ENCODE peak calls at places on chromosomes 6 and 20, in four cellular contexts. W, K, G and S are unnamed samples.

GRCh38 chr20:51542033-51542893 is at the start of gene NFATC2:
- DNase-seq in W (peak; percentile 55), K (peak; percentile 80), G (no peak), S (peak; percentile 98)

GRCh38 chr6:136920858-136921520 is 1.1 kb upstream of the SLC35D3 start:
- DNase-seq in G (no peak), K (peak; percentile 10), W (no peak), S (peak; percentile 74)

GRCh38 chr6:88133718-88134117 is 32.4 kb downstream of the CNR1 start:
- DNase-seq in K (no peak), W (no peak), G (no peak), S (no peak)

GRCh38 chr20:50654899-50655298 is 36.4 kb downstream of the RIPOR3 start:
- DNase-seq in K (no peak), G (no peak), W (no peak), S (no peak)

GRCh38 chr20:51594206-51594998 is 51.9 kb upstream of the NFATC2 start:
- DNase-seq in K (no peak), G (no peak), W (no peak), S (no peak)

GRCh38 chr6:8819446-8819845 is 384.1 kb upstream of the SLC35B3 start:
- DNase-seq in K (no peak), G (no peak), W (no peak), S (no peak)

GRCh38 chr6:36906539-36906938 is 20.8 kb downstream of the C6orf89 start:
- DNase-seq in W (no peak), K (no peak), G (no peak), S (no peak)

GRCh38 chr20:44579313-44580090 is 2.9 kb upstream of the PKIG start:
- DNase-seq in K (no peak), W (no peak), G (no peak), S (no peak)

GRCh38 chr6:166166314-166167257 is 1.1 kb downstream of the TBXT start:
- DNase-seq in G (no peak), K (no peak), W (no peak), S (peak; percentile 63)
- H3K4me3 ChIP-seq in G (no peak overlapping the region), K (no peak overlapping the region), W (no peak overlapping the region), S (peak overlapping the region; percentile 51)

GRCh38 chr20:47521059-47521808 is 19.5 kb downstream of the NCOA3 start:
- DNase-seq in G (no peak), W (no peak), K (no peak), S (no peak)
- H3K36me3 ChIP-seq in G (peaks cover 9% of the 10 kb centered on the region), W (peaks cover 20% of the 10 kb centered on the region), K (no peaks in the 10 kb centered on the region), S (no peaks in the 10 kb centered on the region)

DNA sequence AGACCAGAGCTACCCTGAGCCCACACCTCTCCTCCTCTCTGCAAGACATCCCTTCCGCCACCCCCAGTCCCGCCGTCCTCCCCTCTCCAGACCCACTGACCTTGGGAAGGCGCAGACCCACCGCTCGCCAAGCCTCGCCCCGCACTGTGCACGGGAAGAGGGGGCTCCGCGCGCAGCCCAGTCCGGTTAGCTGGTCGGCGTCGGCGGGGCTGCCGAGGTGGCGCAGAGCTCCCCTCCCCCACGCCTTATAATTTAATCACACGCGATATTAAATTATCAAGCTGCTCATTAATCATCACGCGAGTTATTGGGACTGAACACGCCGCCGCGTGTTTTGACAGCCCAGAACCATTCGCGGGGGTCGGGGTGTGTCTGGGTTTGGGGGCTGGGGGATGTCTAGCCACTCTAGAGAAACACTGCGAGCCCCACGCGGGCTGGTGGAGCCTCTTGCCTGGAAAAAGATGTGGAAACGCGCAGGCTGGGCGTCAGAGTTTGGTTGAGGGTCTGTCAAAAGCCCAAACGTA is at the start of gene LINC00237:
- DNase-seq in G (no peak), W (no peak), K (no peak), S (peak; percentile 66)
- H3K27me3 ChIP-seq in G (peaks cover 46% of the 10 kb centered on the region), W (peaks cover 33% of the 10 kb centered on the region), K (peaks cover 94% of the 10 kb centered on the region), S (peaks cover 66% of the 10 kb centered on the region)

GRCh38 chr20:63100926-63101699 is 94.3 kb upstream of the BHLHE23 start:
- DNase-seq in G (no peak), K (no peak), W (no peak), S (peak; percentile 69)

GRCh38 chr20:63104312-63105181 is 97.8 kb upstream of the BHLHE23 start:
- DNase-seq in K (no peak), G (no peak), W (no peak), S (no peak)

GRCh38 chr20:63101781-63102719 is 95.3 kb upstream of the BHLHE23 start:
- DNase-seq in K (peak; percentile 17), G (peak; percentile 40), W (peak; percentile 81), S (peak; percentile 89)

GRCh38 chr20:63103402-63104311 is 96.9 kb upstream of the BHLHE23 start:
- DNase-seq in G (no peak), K (no peak), W (peak; percentile 43), S (no peak)

GRCh38 chr20:63102720-63103375 is 96.1 kb upstream of the BHLHE23 start:
- DNase-seq in K (no peak), G (peak; percentile 58), W (peak; percentile 72), S (peak; percentile 86)
- H3K4me3 ChIP-seq in K (peak overlapping the region; percentile 18), G (peak overlapping the region; percentile 98), W (peak overlapping the region; percentile 84), S (peak overlapping the region; percentile 41)

GRCh38 chr6:18226451-18226850 is 37.9 kb downstream of the DEK start:
- DNase-seq in W (no peak), G (no peak), K (no peak), S (no peak)
- H3K36me3 ChIP-seq in W (peaks cover 37% of the 10 kb centered on the region), G (peaks cover 3% of the 10 kb centered on the region), K (peaks cover 40% of the 10 kb centered on the region), S (peaks cover 15% of the 10 kb centered on the region)

DNA sequence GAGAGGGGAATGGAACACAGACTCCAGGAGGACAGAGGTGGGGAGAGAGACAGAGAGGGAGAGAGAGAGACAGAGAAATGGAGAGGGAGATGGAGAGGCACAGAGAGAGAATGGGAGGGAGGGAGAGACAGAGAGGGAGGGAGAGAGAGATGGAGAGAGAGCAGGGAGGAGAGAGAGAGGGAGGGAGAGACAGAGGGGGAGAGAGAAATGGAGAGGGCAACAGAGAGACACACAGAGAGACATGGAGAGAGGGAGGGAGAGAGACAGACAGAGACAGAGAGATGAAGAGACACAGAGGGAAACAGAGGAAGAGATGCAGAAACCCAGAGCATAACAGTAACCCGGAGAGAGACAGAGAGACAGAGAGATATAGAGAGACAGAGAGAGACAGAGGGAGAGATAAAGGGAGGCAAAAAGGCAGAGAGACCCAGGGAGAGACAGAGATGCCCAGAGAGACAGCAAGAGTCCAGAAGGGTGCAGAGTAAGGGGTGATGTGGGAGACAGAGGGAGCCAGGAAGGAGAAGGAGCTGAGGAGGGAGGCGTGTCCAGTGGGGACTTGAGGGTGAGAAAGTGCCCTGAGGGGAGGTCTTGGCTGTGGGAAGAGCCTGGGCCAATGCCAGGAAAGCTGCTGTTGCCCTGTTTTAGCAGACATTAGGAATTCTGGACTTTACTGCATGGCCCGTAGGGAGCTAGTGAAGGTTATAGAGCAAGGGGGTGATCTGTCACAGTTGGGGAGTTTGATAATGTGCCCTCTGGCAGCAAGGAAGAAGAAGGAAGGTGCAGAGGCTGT is 78.3 kb downstream of the SRC start:
- DNase-seq in G (no peak), K (no peak), W (no peak), S (no peak)
- H3K27me3 ChIP-seq in G (no peaks in the 10 kb centered on the region), K (peaks cover 5% of the 10 kb centered on the region), W (no peaks in the 10 kb centered on the region), S (no peaks in the 10 kb centered on the region)

GRCh38 chr6:79234150-79235022 is at the start of gene HMGN3:
- DNase-seq in K (peak; percentile 97), G (peak; percentile 87), W (peak; percentile 92), S (peak; percentile 93)

GRCh38 chr6:79231101-79231500 is 3.4 kb downstream of the HMGN3 start:
- DNase-seq in K (no peak), W (no peak), G (no peak), S (no peak)

GRCh38 chr6:79232696-79233462 is 1.6 kb downstream of the HMGN3 start:
- DNase-seq in K (no peak), W (no peak), G (no peak), S (no peak)

GRCh38 chr6:79230149-79230548 is 4.3 kb downstream of the HMGN3 start:
- DNase-seq in K (no peak), W (no peak), G (no peak), S (no peak)

DNA sequence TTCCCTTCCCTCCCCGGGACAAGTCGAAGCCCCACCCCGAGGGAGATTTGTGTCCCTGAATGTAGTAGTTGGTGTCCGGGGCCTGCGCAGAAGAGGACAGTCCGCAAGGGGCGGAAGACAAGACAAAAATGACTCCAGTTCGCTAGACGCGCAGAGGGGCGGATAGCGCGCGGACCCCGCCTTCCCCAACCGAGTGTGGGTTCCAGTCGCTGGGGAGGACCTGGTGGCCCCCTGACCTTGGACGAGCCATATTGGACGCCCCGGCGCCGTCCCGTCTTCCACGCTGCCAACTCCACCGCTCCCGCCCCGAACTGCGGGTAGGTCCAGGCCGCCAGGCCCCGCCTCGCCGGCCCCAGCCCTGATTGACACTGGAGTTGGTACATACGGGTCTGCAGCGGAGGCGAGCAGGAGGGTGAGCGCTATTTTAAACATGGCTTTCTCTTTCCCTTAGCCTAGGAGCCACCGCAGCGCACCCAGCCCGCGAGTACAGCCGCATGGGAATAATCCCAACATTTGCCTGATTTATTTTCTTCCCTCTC is 802 bp downstream of the HMGN3 start:
- DNase-seq in G (peak; percentile 46), K (peak; percentile 94), W (peak; percentile 53), S (peak; percentile 92)
- H3K4me3 ChIP-seq in G (peak overlapping the region; percentile 98), K (peak overlapping the region; percentile 68), W (peak overlapping the region; percentile 89), S (peak overlapping the region; percentile 63)

GRCh38 chr6:73613806-73614536 is 39.8 kb downstream of the SLC17A5 start:
- DNase-seq in G (no peak), W (no peak), K (no peak), S (no peak)
- H3K36me3 ChIP-seq in G (peaks cover 14% of the 10 kb centered on the region), W (peaks cover 33% of the 10 kb centered on the region), K (no peaks in the 10 kb centered on the region), S (no peaks in the 10 kb centered on the region)

GRCh38 chr20:62733250-62733842 is 24.7 kb downstream of the NTSR1 start:
- DNase-seq in W (no peak), K (no peak), G (no peak), S (no peak)
- H3K27me3 ChIP-seq in W (no peaks in the 10 kb centered on the region), K (no peaks in the 10 kb centered on the region), G (no peaks in the 10 kb centered on the region), S (no peaks in the 10 kb centered on the region)

GRCh38 chr6:44309631-44310030 is 3.5 kb downstream of the AARS2 start:
- DNase-seq in G (no peak), W (no peak), K (no peak), S (no peak)

GRCh38 chr6:44312901-44313788 is at the start of gene AARS2:
- DNase-seq in G (peak; percentile 90), K (peak; percentile 93), W (peak; percentile 88), S (peak; percentile 95)

GRCh38 chr6:44311304-44311703 is 1.8 kb downstream of the AARS2 start:
- DNase-seq in G (no peak), W (no peak), K (no peak), S (no peak)

GRCh38 chr6:44310241-44310640 is 2.9 kb downstream of the AARS2 start:
- DNase-seq in G (no peak), K (no peak), W (no peak), S (no peak)

GRCh38 chr6:44311767-44312166 is 1.4 kb downstream of the AARS2 start:
- DNase-seq in K (no peak), W (no peak), G (no peak), S (no peak)
- H3K4me3 ChIP-seq in K (no peak overlapping the region), W (peak overlapping the region; percentile 91), G (peak overlapping the region; percentile 82), S (no peak overlapping the region)